ENCODE peak calls at places on chromosome 12, in eight cellular contexts. E, N, F, A, Q, M, U and G are unnamed samples.

GRCh38 chr12:31324845-31325523 is 966 bp downstream of the SINHCAF start:
- DNase-seq in U (peak; percentile 52), E (peak; percentile 55), N (peak; percentile 79), M (peak; percentile 71), A (peak; percentile 70), F (peak; percentile 36), Q (peak; percentile 67), G (peak; percentile 29)

GRCh38 chr12:4134833-4135597 is 138.5 kb upstream of the CCND2 start:
- DNase-seq in E (no peak), F (no peak), A (no peak), M (no peak), U (no peak), Q (no peak), N (no peak), G (no peak)

GRCh38 chr12:106358410-106359241 is 1.1 kb downstream of the POLR3B start:
- DNase-seq in E (peak; percentile 80), U (peak; percentile 26), A (no peak), F (peak; percentile 75), Q (peak; percentile 84), N (peak; percentile 73), M (no peak), G (peak; percentile 66)

GRCh38 chr12:4353785-4354208 is 25.7 kb downstream of the FGF23 start:
- DNase-seq in A (no peak), Q (peak; percentile 3), N (no peak), F (no peak), M (no peak), U (no peak), E (no peak), G (peak; percentile 20)

GRCh38 chr12:124754949-124755800 is 108.5 kb downstream of the SCARB1 start:
- DNase-seq in U (peak; percentile 83), Q (peak; percentile 98), M (peak; percentile 94), E (peak; percentile 87), F (peak; percentile 80), N (peak; percentile 95), A (peak; percentile 90), G (no peak)

GRCh38 chr12:6452908-6453630 is 1.2 kb downstream of the TAPBPL start:
- DNase-seq in F (no peak), E (no peak), N (no peak), U (peak; percentile 47), M (peak; percentile 62), A (no peak), Q (no peak), G (peak; percentile 27)

GRCh38 chr12:9701380-9702154 is 31.3 kb downstream of the CLECL1 start:
- DNase-seq in U (no peak), A (no peak), E (no peak), N (no peak), M (no peak), Q (no peak), F (no peak), G (no peak)

GRCh38 chr12:98973395-98973794 is 328.3 kb downstream of the APAF1 start:
- DNase-seq in U (no peak), F (peak; percentile 12), Q (peak; percentile 24), E (peak; percentile 20), N (no peak), M (no peak), A (no peak), G (peak; percentile 76)

GRCh38 chr12:49827351-49828099 is 688 bp downstream of the NCKAP5L start:
- DNase-seq in U (peak; percentile 78), F (peak; percentile 40), Q (peak; percentile 83), M (peak; percentile 76), N (peak; percentile 83), E (peak; percentile 67), A (peak; percentile 76), G (peak; percentile 16)

GRCh38 chr12:28622416-28622815 is 432.2 kb downstream of the CCDC91 start:
- DNase-seq in A (no peak), E (peak; percentile 68), M (no peak), U (no peak), N (no peak), F (peak; percentile 64), Q (peak; percentile 65), G (peak; percentile 38)

GRCh38 chr12:71708658-71709057 is 22.8 kb downstream of the TMEM19 start:
- DNase-seq in Q (no peak), N (no peak), M (no peak), A (no peak), U (no peak), E (peak; percentile 22), F (no peak), G (peak; percentile 79)

GRCh38 chr12:95601091-95601490 is 49.8 kb upstream of the USP44 start:
- DNase-seq in Q (no peak), A (no peak), F (no peak), U (no peak), M (no peak), E (no peak), N (no peak), G (no peak)

GRCh38 chr12:29066061-29066588 is 83.0 kb upstream of the FAR2 start:
- DNase-seq in U (no peak), M (no peak), N (no peak), Q (peak; percentile 82), A (no peak), F (peak; percentile 79), E (peak; percentile 82), G (peak; percentile 63)

GRCh38 chr12:124772467-124773170 is 91.0 kb downstream of the SCARB1 start:
- DNase-seq in U (no peak), M (no peak), N (no peak), Q (no peak), A (no peak), F (no peak), E (no peak), G (no peak)

GRCh38 chr12:117452071-117452470 is 90.6 kb upstream of the NOS1 start:
- DNase-seq in N (no peak), M (no peak), Q (no peak), E (no peak), U (no peak), F (no peak), A (no peak), G (no peak)

GRCh38 chr12:27176765-27177164 is 67.3 kb upstream of the STK38L start:
- DNase-seq in E (peak; percentile 79), N (no peak), A (no peak), U (no peak), M (no peak), F (peak; percentile 75), Q (peak; percentile 58), G (peak; percentile 99)

GRCh38 chr12:49868952-49869815 is 26.3 kb upstream of the BCDIN3D start:
- DNase-seq in M (peak; percentile 73), Q (peak; percentile 100), F (peak; percentile 97), U (peak; percentile 92), N (peak; percentile 90), A (peak; percentile 96), E (peak; percentile 98), G (no peak)

GRCh38 chr12:55041651-55042050 is 21.9 kb downstream of the NEUROD4 start:
- DNase-seq in N (no peak), F (no peak), M (no peak), A (no peak), Q (no peak), U (no peak), E (no peak), G (no peak)

DNA sequence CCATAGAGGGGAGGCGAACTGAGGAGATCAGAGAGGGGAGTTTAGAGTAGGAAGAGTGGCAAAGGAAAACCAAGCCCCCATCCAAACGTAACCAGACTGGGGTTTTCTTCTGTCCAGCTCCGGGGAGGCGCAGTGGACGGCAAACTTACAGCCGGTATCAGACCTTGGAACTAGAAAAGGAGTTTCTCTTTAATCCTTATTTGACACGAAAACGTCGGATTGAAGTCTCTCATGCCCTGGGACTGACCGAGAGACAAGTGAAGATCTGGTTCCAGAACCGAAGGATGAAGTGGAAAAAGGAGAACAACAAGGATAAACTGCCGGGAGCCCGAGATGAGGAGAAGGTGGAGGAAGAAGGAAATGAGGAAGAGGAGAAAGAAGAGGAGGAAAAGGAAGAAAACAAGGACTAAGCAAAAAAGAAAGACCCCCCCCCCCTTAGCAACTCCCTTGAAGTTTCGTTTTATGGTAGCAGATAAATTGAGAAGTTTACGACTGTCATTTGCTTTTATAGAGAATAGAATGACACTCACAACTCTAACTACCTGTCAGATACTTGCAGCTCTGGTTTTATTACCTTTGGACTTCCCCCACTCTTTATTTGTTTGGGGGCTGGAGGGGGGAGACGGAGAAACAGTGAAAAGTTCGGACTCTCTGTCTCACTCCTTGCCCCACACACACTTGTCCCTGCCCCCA is 2.3 kb downstream of the HOXC8 start:
- DNase-seq in F (no peak), N (no peak), A (no peak), U (no peak), E (no peak), M (no peak), Q (no peak), G (no peak)
- H3K27me3 ChIP-seq in F (peaks cover 92% of the 10 kb centered on the region), N (no peaks in the 10 kb centered on the region), A (no peaks in the 10 kb centered on the region), U (peaks cover 97% of the 10 kb centered on the region), E (peaks cover 74% of the 10 kb centered on the region), M (peaks cover 94% of the 10 kb centered on the region), Q (peaks cover 100% of the 10 kb centered on the region), G (peaks cover 74% of the 10 kb centered on the region)

GRCh38 chr12:24278832-24279231 is 329.4 kb upstream of the SOX5 start:
- DNase-seq in M (no peak), A (no peak), F (no peak), E (no peak), Q (no peak), U (no peak), N (no peak), G (no peak)
- TF ChIP-seq CTCF in M (no peak), A (no peak), F (no peak), E (no peak), Q (no peak), U (no peak), N (no peak), G (no peak)

DNA sequence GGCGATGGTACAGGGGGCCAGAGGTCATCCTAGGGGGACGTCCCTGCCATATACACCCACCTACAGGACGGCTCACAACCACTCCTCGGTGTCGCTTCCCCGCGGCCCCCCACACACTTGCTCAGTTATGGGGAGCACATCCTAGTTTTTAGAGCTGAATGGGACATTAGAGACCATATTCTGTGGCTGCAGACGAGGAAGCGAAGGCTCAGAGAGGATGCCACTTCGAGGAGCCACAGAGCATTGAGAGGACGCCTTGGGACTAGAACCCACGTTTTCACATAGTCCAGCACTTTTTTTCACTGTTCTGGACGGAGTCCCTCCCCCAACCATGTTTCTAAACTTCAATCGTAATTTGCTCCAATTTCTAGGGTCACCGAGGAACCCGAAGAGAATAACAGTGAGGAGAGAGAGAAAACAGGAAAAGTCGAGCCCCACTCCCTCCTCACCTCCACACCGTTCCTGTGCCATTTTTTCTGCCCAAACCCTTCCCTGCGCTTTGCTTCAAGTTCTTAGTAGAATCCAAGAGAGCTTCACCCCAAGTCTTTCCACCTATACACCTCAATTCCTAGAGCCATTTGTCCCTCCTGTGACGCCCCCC is 636 bp upstream of the ASCL1 start:
- DNase-seq in M (no peak), U (no peak), Q (no peak), F (no peak), E (no peak), A (no peak), N (no peak), G (no peak)
- H3K27me3 ChIP-seq in M (peaks cover 86% of the 10 kb centered on the region), U (peaks cover 97% of the 10 kb centered on the region), Q (peaks cover 100% of the 10 kb centered on the region), F (peaks cover 78% of the 10 kb centered on the region), E (peaks cover 23% of the 10 kb centered on the region), A (no peaks in the 10 kb centered on the region), N (peaks cover 81% of the 10 kb centered on the region), G (peaks cover 40% of the 10 kb centered on the region)

DNA sequence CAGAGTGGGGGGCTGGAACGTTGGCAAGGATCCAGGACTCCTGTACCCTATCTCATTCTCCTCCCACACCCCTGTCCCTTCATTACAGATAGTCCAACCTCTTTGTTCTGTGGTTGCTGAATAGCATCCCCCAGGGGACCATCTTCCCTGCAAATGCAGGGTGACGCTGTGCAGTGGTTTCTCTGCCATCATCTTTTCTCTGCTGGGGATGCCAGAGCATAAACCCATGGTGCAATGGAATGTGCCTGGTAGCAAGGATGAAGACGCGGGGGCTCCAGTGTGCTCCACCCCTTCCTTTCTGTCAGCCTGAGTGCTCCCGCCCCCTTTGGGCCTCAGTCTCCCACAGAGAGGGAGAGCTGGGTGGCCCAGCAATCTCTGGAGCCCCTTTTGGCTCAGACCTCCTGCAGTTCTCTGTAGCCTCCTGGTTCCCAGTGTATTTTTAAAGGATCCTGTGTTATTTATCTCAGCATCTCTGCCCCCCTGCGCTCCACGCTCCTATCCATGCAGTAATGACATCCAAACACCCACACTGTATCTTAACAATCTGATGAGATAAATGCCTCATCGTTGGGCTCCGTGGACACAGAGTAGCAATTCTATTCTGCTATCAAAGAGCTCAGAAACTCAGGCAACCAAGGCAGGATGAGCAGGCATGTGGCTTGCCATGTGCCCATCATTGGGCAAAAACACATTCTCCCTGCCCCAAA is 212.8 kb downstream of the CACNA1C start:
- DNase-seq in Q (peak; percentile 78), A (no peak), U (no peak), F (peak; percentile 69), M (no peak), E (peak; percentile 77), N (peak; percentile 41), G (no peak)
- TF ChIP-seq CTCF in Q (no peak), A (no peak), U (no peak), F (no peak), M (no peak), E (no peak), N (no peak), G (no peak)